ENCODE peak calls at places on chromosome 1, in ten cellular contexts. One of them, this sample, is unnamed.
A peak's percentile ranks its signal among the peaks of the same experiment; 100 is the strongest.

GRCh38 chr1:38817958-38818705 is 41.4 kb downstream of the RRAGC start:
- DNase-seq in thoracic aorta: no peak
- DNase-seq in kidney epithelial cell: no peak
- DNase-seq in CD8-positive, alpha-beta T cell: peak; percentile 43
- DNase-seq in BJ: no peak
- DNase-seq in left ventricle myocardium inferior: no peak
- DNase-seq in fibroblast of lung: no peak
- DNase-seq in SJSA1: peak; percentile 59
- DNase-seq in tibial artery: no peak
- DNase-seq in naive thymus-derived CD4-positive, alpha-beta T cell: peak; percentile 56
- DNase-seq in this sample: peak; percentile 64

GRCh38 chr1:111600886-111601386 is 18.7 kb upstream of the RAP1A start:
- DNase-seq in naive thymus-derived CD4-positive, alpha-beta T cell: no peak
- DNase-seq in kidney epithelial cell: no peak
- DNase-seq in fibroblast of lung: no peak
- DNase-seq in left ventricle myocardium inferior: no peak
- DNase-seq in BJ: no peak
- DNase-seq in tibial artery: no peak
- DNase-seq in SJSA1: no peak
- DNase-seq in CD8-positive, alpha-beta T cell: no peak
- DNase-seq in thoracic aorta: no peak
- DNase-seq in this sample: no peak

GRCh38 chr1:218983848-218984247 is 189.8 kb upstream of the LYPLAL1 start:
- DNase-seq in SJSA1: no peak
- DNase-seq in thoracic aorta: no peak
- DNase-seq in naive thymus-derived CD4-positive, alpha-beta T cell: no peak
- DNase-seq in left ventricle myocardium inferior: no peak
- DNase-seq in tibial artery: no peak
- DNase-seq in kidney epithelial cell: no peak
- DNase-seq in BJ: no peak
- DNase-seq in fibroblast of lung: no peak
- DNase-seq in CD8-positive, alpha-beta T cell: no peak
- DNase-seq in this sample: peak; percentile 36

GRCh38 chr1:24077278-24077978 is 34.5 kb downstream of the MYOM3 start:
- DNase-seq in naive thymus-derived CD4-positive, alpha-beta T cell: no peak
- DNase-seq in fibroblast of lung: no peak
- DNase-seq in kidney epithelial cell: no peak
- DNase-seq in BJ: no peak
- DNase-seq in CD8-positive, alpha-beta T cell: no peak
- DNase-seq in thoracic aorta: no peak
- DNase-seq in left ventricle myocardium inferior: peak; percentile 56
- DNase-seq in tibial artery: no peak
- DNase-seq in SJSA1: no peak
- DNase-seq in this sample: no peak

GRCh38 chr1:61184035-61184713 is 101.8 kb downstream of the NFIA start:
- DNase-seq in thoracic aorta: peak; percentile 77
- DNase-seq in fibroblast of lung: peak; percentile 89
- DNase-seq in CD8-positive, alpha-beta T cell: no peak
- DNase-seq in tibial artery: peak; percentile 97
- DNase-seq in left ventricle myocardium inferior: peak; percentile 93
- DNase-seq in naive thymus-derived CD4-positive, alpha-beta T cell: no peak
- DNase-seq in SJSA1: peak; percentile 2
- DNase-seq in kidney epithelial cell: no peak
- DNase-seq in BJ: no peak
- DNase-seq in this sample: peak; percentile 82

GRCh38 chr1:212260557-212261342 is 24.5 kb upstream of the PPP2R5A start:
- DNase-seq in tibial artery: no peak
- DNase-seq in BJ: no peak
- DNase-seq in SJSA1: no peak
- DNase-seq in naive thymus-derived CD4-positive, alpha-beta T cell: no peak
- DNase-seq in kidney epithelial cell: peak; percentile 82
- DNase-seq in fibroblast of lung: peak; percentile 79
- DNase-seq in thoracic aorta: no peak
- DNase-seq in CD8-positive, alpha-beta T cell: no peak
- DNase-seq in left ventricle myocardium inferior: no peak
- DNase-seq in this sample: no peak

GRCh38 chr1:6473974-6474814 is 8.2 kb upstream of the TNFRSF25 start:
- DNase-seq in kidney epithelial cell: no peak
- DNase-seq in tibial artery: no peak
- DNase-seq in BJ: no peak
- DNase-seq in naive thymus-derived CD4-positive, alpha-beta T cell: no peak
- DNase-seq in left ventricle myocardium inferior: no peak
- DNase-seq in CD8-positive, alpha-beta T cell: no peak
- DNase-seq in SJSA1: no peak
- DNase-seq in fibroblast of lung: no peak
- DNase-seq in thoracic aorta: no peak
- DNase-seq in this sample: no peak

GRCh38 chr1:43221256-43221778 is 48.5 kb upstream of the TMEM125 start:
- DNase-seq in BJ: no peak
- DNase-seq in fibroblast of lung: no peak
- DNase-seq in left ventricle myocardium inferior: no peak
- DNase-seq in naive thymus-derived CD4-positive, alpha-beta T cell: no peak
- DNase-seq in kidney epithelial cell: no peak
- DNase-seq in tibial artery: no peak
- DNase-seq in CD8-positive, alpha-beta T cell: no peak
- DNase-seq in thoracic aorta: no peak
- DNase-seq in SJSA1: no peak
- DNase-seq in this sample: no peak

GRCh38 chr1:233460692-233461091 is 133.2 kb downstream of the MAP3K21 start:
- DNase-seq in fibroblast of lung: no peak
- DNase-seq in thoracic aorta: no peak
- DNase-seq in CD8-positive, alpha-beta T cell: no peak
- DNase-seq in naive thymus-derived CD4-positive, alpha-beta T cell: no peak
- DNase-seq in BJ: no peak
- DNase-seq in tibial artery: no peak
- DNase-seq in left ventricle myocardium inferior: no peak
- DNase-seq in SJSA1: no peak
- DNase-seq in kidney epithelial cell: no peak
- DNase-seq in this sample: no peak

GRCh38 chr1:32372149-32372756 is 9.9 kb downstream of the TSSK3 start:
- DNase-seq in BJ: no peak
- DNase-seq in left ventricle myocardium inferior: no peak
- DNase-seq in CD8-positive, alpha-beta T cell: peak; percentile 62
- DNase-seq in tibial artery: no peak
- DNase-seq in kidney epithelial cell: no peak
- DNase-seq in SJSA1: no peak
- DNase-seq in thoracic aorta: no peak
- DNase-seq in fibroblast of lung: no peak
- DNase-seq in naive thymus-derived CD4-positive, alpha-beta T cell: peak; percentile 60
- DNase-seq in this sample: no peak

GRCh38 chr1:41856361-41857285 is 62.1 kb downstream of the HIVEP3 start:
- DNase-seq in CD8-positive, alpha-beta T cell: no peak
- DNase-seq in kidney epithelial cell: no peak
- DNase-seq in thoracic aorta: no peak
- DNase-seq in naive thymus-derived CD4-positive, alpha-beta T cell: no peak
- DNase-seq in tibial artery: no peak
- DNase-seq in left ventricle myocardium inferior: no peak
- DNase-seq in SJSA1: no peak
- DNase-seq in fibroblast of lung: peak; percentile 79
- DNase-seq in BJ: no peak
- DNase-seq in this sample: no peak

GRCh38 chr1:69315823-69316222 is 251.9 kb upstream of the LRRC7 start:
- DNase-seq in SJSA1: no peak
- DNase-seq in naive thymus-derived CD4-positive, alpha-beta T cell: no peak
- DNase-seq in BJ: no peak
- DNase-seq in fibroblast of lung: no peak
- DNase-seq in CD8-positive, alpha-beta T cell: no peak
- DNase-seq in left ventricle myocardium inferior: no peak
- DNase-seq in thoracic aorta: no peak
- DNase-seq in kidney epithelial cell: no peak
- DNase-seq in tibial artery: no peak
- DNase-seq in this sample: no peak

GRCh38 chr1:19443321-19443720 is 42.0 kb downstream of the CAPZB start:
- DNase-seq in tibial artery: no peak
- DNase-seq in kidney epithelial cell: no peak
- DNase-seq in thoracic aorta: no peak
- DNase-seq in fibroblast of lung: no peak
- DNase-seq in SJSA1: no peak
- DNase-seq in BJ: no peak
- DNase-seq in left ventricle myocardium inferior: no peak
- DNase-seq in CD8-positive, alpha-beta T cell: no peak
- DNase-seq in naive thymus-derived CD4-positive, alpha-beta T cell: no peak
- DNase-seq in this sample: no peak

GRCh38 chr1:201769966-201770365 is 59.0 kb upstream of the IPO9 start:
- DNase-seq in BJ: peak; percentile 74
- DNase-seq in naive thymus-derived CD4-positive, alpha-beta T cell: no peak
- DNase-seq in kidney epithelial cell: no peak
- DNase-seq in thoracic aorta: no peak
- DNase-seq in SJSA1: no peak
- DNase-seq in tibial artery: peak; percentile 74
- DNase-seq in CD8-positive, alpha-beta T cell: no peak
- DNase-seq in fibroblast of lung: peak; percentile 95
- DNase-seq in left ventricle myocardium inferior: peak; percentile 42
- DNase-seq in this sample: no peak

DNA sequence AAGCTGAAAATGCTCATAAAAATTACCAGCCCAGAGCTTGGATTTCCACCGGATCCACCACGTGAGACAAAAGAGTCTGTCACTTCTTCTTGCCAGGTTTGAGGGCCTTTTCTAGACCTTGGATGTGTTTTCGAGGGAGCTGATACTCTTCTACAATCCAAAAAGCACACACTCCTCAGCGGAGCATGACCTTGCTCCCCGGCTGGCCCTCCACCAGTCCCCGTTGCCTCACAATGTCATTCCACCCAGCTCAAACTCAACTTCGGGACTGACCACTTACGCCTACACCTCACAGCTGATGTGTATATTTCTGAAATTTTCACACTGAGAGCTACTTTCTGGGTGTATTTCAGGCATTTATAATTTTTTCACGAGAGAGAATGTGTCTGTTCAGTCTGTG is 20.6 kb downstream of the EIF2D start:
- DNase-seq in fibroblast of lung: no peak
- DNase-seq in tibial artery: no peak
- DNase-seq in naive thymus-derived CD4-positive, alpha-beta T cell: no peak
- DNase-seq in left ventricle myocardium inferior: no peak
- DNase-seq in BJ: no peak
- DNase-seq in thoracic aorta: no peak
- DNase-seq in SJSA1: no peak
- DNase-seq in CD8-positive, alpha-beta T cell: no peak
- DNase-seq in kidney epithelial cell: no peak
- DNase-seq in this sample: no peak
- H3K36me3 ChIP-seq in fibroblast of lung: peaks cover 7% of the 10 kb centered on the region
- H3K36me3 ChIP-seq in tibial artery: peaks cover 59% of the 10 kb centered on the region
- H3K36me3 ChIP-seq in naive thymus-derived CD4-positive, alpha-beta T cell: peaks cover 20% of the 10 kb centered on the region
- H3K36me3 ChIP-seq in left ventricle myocardium inferior: peaks cover 90% of the 10 kb centered on the region
- H3K36me3 ChIP-seq in BJ: peaks cover 9% of the 10 kb centered on the region
- H3K36me3 ChIP-seq in thoracic aorta: peaks cover 17% of the 10 kb centered on the region
- H3K36me3 ChIP-seq in SJSA1: peaks cover 58% of the 10 kb centered on the region
- H3K36me3 ChIP-seq in CD8-positive, alpha-beta T cell: peaks cover 37% of the 10 kb centered on the region
- H3K36me3 ChIP-seq in kidney epithelial cell: no peaks in the 10 kb centered on the region
- H3K36me3 ChIP-seq in this sample: peaks cover 49% of the 10 kb centered on the region

DNA sequence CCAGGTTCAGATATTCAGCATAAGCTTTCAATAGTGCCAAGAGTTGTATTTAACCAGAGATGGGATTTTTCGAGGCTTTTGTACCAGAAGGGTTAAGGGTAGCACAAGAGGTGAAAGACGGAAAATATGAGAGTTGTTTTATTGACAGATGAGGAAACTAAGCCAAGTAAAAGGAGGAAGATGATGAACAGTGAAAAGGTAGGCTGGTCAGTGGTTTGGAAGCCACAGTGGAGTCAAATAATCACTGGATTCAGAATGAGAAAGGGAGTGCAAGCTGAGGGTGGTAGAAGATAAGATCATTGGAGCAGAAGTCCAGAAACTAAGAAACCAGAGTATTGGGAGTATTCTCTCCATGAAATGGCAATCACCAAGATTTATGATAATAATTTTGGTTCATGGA is 45.7 kb downstream of the ANGPTL1 start:
- DNase-seq in fibroblast of lung: no peak
- DNase-seq in naive thymus-derived CD4-positive, alpha-beta T cell: no peak
- DNase-seq in BJ: no peak
- DNase-seq in left ventricle myocardium inferior: no peak
- DNase-seq in SJSA1: no peak
- DNase-seq in kidney epithelial cell: no peak
- DNase-seq in CD8-positive, alpha-beta T cell: no peak
- DNase-seq in tibial artery: no peak
- DNase-seq in thoracic aorta: no peak
- DNase-seq in this sample: no peak
- H3K36me3 ChIP-seq in fibroblast of lung: no peaks in the 10 kb centered on the region
- H3K36me3 ChIP-seq in naive thymus-derived CD4-positive, alpha-beta T cell: no peaks in the 10 kb centered on the region
- H3K36me3 ChIP-seq in BJ: no peaks in the 10 kb centered on the region
- H3K36me3 ChIP-seq in left ventricle myocardium inferior: no peaks in the 10 kb centered on the region
- H3K36me3 ChIP-seq in SJSA1: peaks cover 3% of the 10 kb centered on the region
- H3K36me3 ChIP-seq in kidney epithelial cell: no peaks in the 10 kb centered on the region
- H3K36me3 ChIP-seq in CD8-positive, alpha-beta T cell: no peaks in the 10 kb centered on the region
- H3K36me3 ChIP-seq in tibial artery: no peaks in the 10 kb centered on the region
- H3K36me3 ChIP-seq in thoracic aorta: no peaks in the 10 kb centered on the region
- H3K36me3 ChIP-seq in this sample: no peaks in the 10 kb centered on the region

GRCh38 chr1:209791920-209792319 is 7.6 kb upstream of the C1orf74 start:
- DNase-seq in kidney epithelial cell: no peak
- DNase-seq in naive thymus-derived CD4-positive, alpha-beta T cell: no peak
- DNase-seq in tibial artery: no peak
- DNase-seq in fibroblast of lung: no peak
- DNase-seq in left ventricle myocardium inferior: no peak
- DNase-seq in BJ: no peak
- DNase-seq in thoracic aorta: no peak
- DNase-seq in CD8-positive, alpha-beta T cell: no peak
- DNase-seq in SJSA1: no peak
- DNase-seq in this sample: no peak
- H3K36me3 ChIP-seq in kidney epithelial cell: no peaks in the 10 kb centered on the region
- H3K36me3 ChIP-seq in naive thymus-derived CD4-positive, alpha-beta T cell: no peaks in the 10 kb centered on the region
- H3K36me3 ChIP-seq in tibial artery: no peaks in the 10 kb centered on the region
- H3K36me3 ChIP-seq in fibroblast of lung: no peaks in the 10 kb centered on the region
- H3K36me3 ChIP-seq in left ventricle myocardium inferior: peaks cover 33% of the 10 kb centered on the region
- H3K36me3 ChIP-seq in BJ: no peaks in the 10 kb centered on the region
- H3K36me3 ChIP-seq in thoracic aorta: no peaks in the 10 kb centered on the region
- H3K36me3 ChIP-seq in CD8-positive, alpha-beta T cell: no peaks in the 10 kb centered on the region
- H3K36me3 ChIP-seq in SJSA1: no peaks in the 10 kb centered on the region
- H3K36me3 ChIP-seq in this sample: no peaks in the 10 kb centered on the region

GRCh38 chr1:225713281-225713680 is 60.4 kb upstream of the ENAH start:
- DNase-seq in BJ: no peak
- DNase-seq in thoracic aorta: no peak
- DNase-seq in tibial artery: no peak
- DNase-seq in left ventricle myocardium inferior: no peak
- DNase-seq in naive thymus-derived CD4-positive, alpha-beta T cell: no peak
- DNase-seq in fibroblast of lung: no peak
- DNase-seq in kidney epithelial cell: no peak
- DNase-seq in CD8-positive, alpha-beta T cell: no peak
- DNase-seq in SJSA1: no peak
- DNase-seq in this sample: no peak
- H3K36me3 ChIP-seq in BJ: no peaks in the 10 kb centered on the region
- H3K36me3 ChIP-seq in thoracic aorta: no peaks in the 10 kb centered on the region
- H3K36me3 ChIP-seq in tibial artery: no peaks in the 10 kb centered on the region
- H3K36me3 ChIP-seq in left ventricle myocardium inferior: no peaks in the 10 kb centered on the region
- H3K36me3 ChIP-seq in naive thymus-derived CD4-positive, alpha-beta T cell: no peaks in the 10 kb centered on the region
- H3K36me3 ChIP-seq in fibroblast of lung: no peaks in the 10 kb centered on the region
- H3K36me3 ChIP-seq in kidney epithelial cell: no peaks in the 10 kb centered on the region
- H3K36me3 ChIP-seq in CD8-positive, alpha-beta T cell: no peaks in the 10 kb centered on the region
- H3K36me3 ChIP-seq in SJSA1: peaks cover 15% of the 10 kb centered on the region
- H3K36me3 ChIP-seq in this sample: no peaks in the 10 kb centered on the region

This sample was measured in BE2C.